ENCODE peak calls at places on chromosomes 13 and 19, in four cellular contexts. B is A549, Y is uterus, E is aorta. Z is an unnamed sample.

GRCh38 chr19:17680235-17680722 is 7.9 kb downstream of the UNC13A start:
- DNase-seq in B (peak), Y (peak), E (peak), Z (peak)

GRCh38 chr19:18603255-18603957 is 3.2 kb downstream of the CRLF1 start:
- DNase-seq in B (peak), Y (no peak), E (no peak), Z (no peak)

GRCh38 chr13:79295906-79296564 is 110.0 kb downstream of the RBM26 start:
- DNase-seq in B (peak), Y (no peak), E (no peak), Z (no peak)

GRCh38 chr19:7928741-7929701 is 3.1 kb upstream of the CTXN1 start:
- DNase-seq in B (peak), Y (peak), E (peak), Z (no peak)

GRCh38 chr13:37102896-37103295 is 2.6 kb downstream of the CSNK1A1L start:
- DNase-seq in B (no peak), Y (no peak), E (no peak), Z (no peak)

GRCh38 chr19:19627442-19627715 is 641 bp downstream of the LPAR2 start:
- DNase-seq in B (no peak), Y (no peak), E (no peak), Z (no peak)

GRCh38 chr13:46267166-46267565 is 55.4 kb downstream of the LRRC63 start:
- DNase-seq in B (no peak), Y (no peak), E (no peak), Z (no peak)

GRCh38 chr13:48891586-48891985 is 84.1 kb upstream of the FNDC3A start:
- DNase-seq in B (peak), Y (no peak), E (no peak), Z (no peak)

GRCh38 chr13:109938255-109938936 is 152.0 kb upstream of the IRS2 start:
- DNase-seq in B (no peak), Y (no peak), E (no peak), Z (no peak)

GRCh38 chr13:22428188-22428828 is 752.5 kb upstream of the SGCG start:
- DNase-seq in B (no peak), Y (no peak), E (no peak), Z (no peak)

GRCh38 chr13:22427783-22428182 is 753.0 kb upstream of the SGCG start:
- DNase-seq in B (no peak), Y (no peak), E (no peak), Z (no peak)

GRCh38 chr13:22422712-22423111 is 751.8 kb downstream of the FGF9 start:
- DNase-seq in B (no peak), Y (no peak), E (no peak), Z (no peak)

GRCh38 chr13:22423261-22423660 is 752.4 kb downstream of the FGF9 start:
- DNase-seq in B (no peak), Y (no peak), E (no peak), Z (no peak)

GRCh38 chr13:22427041-22427440 is 753.7 kb upstream of the SGCG start:
- DNase-seq in B (no peak), Y (no peak), E (no peak), Z (no peak)
- H3K27ac ChIP-seq in B (no peak), Y (peak), E (no peak), Z (no peak)

GRCh38 chr19:42424345-42424707 is 2.9 kb downstream of the LIPE start:
- DNase-seq in B (no peak), Y (no peak), E (no peak), Z (no peak)
- H3K27ac ChIP-seq in B (no peak), Y (no peak), E (no peak), Z (peak)

GRCh38 chr13:103288114-103288513 is 221.9 kb upstream of the SLC10A2 start:
- DNase-seq in B (no peak), Y (no peak), E (no peak), Z (no peak)
- H3K27ac ChIP-seq in B (no peak), Y (no peak), E (no peak), Z (no peak)

GRCh38 chr13:97275775-97276501 is 53.8 kb downstream of the MBNL2 start:
- DNase-seq in B (no peak), Y (no peak), E (no peak), Z (no peak)

GRCh38 chr13:97276862-97277269 is 54.7 kb downstream of the MBNL2 start:
- DNase-seq in B (no peak), Y (no peak), E (no peak), Z (no peak)

GRCh38 chr13:97273341-97273831 is 51.3 kb downstream of the MBNL2 start:
- DNase-seq in B (no peak), Y (no peak), E (no peak), Z (no peak)

GRCh38 chr13:97275265-97275664 is 53.1 kb downstream of the MBNL2 start:
- DNase-seq in B (peak), Y (no peak), E (no peak), Z (no peak)

DNA sequence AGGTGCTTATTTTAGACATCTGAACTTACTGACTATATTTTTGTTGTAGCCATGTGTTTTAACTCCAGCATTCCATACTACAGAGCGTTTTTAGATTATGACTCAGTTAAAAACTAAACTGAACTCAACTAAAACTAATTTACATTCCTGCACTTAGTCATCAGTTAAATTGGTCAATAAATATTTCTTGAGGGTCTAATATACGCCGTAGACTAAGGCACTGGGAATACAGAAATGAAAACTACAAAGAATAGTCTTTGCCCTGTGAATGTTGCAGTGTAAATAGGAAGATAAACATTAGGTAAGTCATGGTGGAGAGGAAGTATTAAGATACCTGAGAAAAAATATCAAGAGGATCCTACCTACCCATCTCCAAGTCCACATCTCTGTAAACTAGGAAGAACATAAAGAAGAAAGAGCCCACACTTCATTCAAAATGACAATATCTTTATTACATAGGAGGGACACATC is 52.7 kb downstream of the MBNL2 start:
- DNase-seq in B (peak), Y (no peak), E (no peak), Z (no peak)
- H3K27ac ChIP-seq in B (peak), Y (peak), E (no peak), Z (no peak)

GRCh38 chr19:1260749-1261511 is 8.2 kb upstream of the CIRBP start:
- DNase-seq in B (peak), Y (peak), E (peak), Z (peak)
- H3K27ac ChIP-seq in B (peak), Y (peak), E (peak), Z (peak)

GRCh38 chr19:13051581-13052165 is 51.0 kb downstream of the LYL1 start:
- DNase-seq in B (peak), Y (peak), E (peak), Z (no peak)

GRCh38 chr19:13054605-13055212 is 47.9 kb downstream of the LYL1 start:
- DNase-seq in B (no peak), Y (no peak), E (no peak), Z (no peak)

GRCh38 chr19:13053238-13053637 is 49.4 kb downstream of the LYL1 start:
- DNase-seq in B (no peak), Y (no peak), E (no peak), Z (no peak)

GRCh38 chr19:13053761-13054604 is 48.7 kb downstream of the LYL1 start:
- DNase-seq in B (peak), Y (peak), E (peak), Z (peak)

DNA sequence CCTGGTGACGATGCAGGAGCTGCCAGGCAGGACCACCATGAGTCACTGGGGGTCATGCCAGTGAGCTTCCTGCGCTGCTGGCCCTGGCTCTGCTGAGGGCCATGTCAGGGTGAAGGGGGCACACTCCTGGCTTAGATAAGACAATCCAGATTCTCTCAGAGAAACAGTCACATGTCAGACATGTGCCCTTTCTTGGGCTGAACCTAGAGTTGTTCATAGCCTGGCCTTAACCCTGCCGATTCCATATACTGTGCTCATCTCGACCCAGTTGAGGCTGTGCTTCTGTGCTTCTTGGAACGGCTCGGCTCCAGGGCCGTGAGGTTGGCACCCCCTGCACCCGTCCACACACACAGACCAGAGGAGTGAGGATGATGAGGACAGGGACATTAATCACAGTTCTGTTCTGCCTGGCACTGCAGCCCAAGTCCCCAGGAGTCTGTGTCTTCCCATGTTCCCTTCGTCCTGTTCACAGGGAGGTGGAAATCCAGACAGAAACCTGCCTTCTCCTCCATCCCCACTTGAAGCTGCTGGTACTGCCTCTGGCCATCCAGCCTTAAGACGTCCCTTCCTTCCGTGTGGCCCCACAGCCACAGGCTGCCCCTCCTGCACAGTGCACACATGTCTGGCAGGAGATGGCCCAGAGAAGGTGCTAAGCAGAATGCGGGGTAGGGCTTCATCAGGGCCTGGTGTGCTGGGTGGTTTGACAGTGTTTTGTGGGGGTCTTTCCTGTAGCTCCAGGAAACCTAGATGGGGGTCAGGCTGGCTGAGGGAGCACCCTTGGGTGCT is 50.0 kb downstream of the LYL1 start:
- DNase-seq in B (no peak), Y (no peak), E (no peak), Z (no peak)
- H3K27ac ChIP-seq in B (peak), Y (peak), E (peak), Z (peak)

DNA sequence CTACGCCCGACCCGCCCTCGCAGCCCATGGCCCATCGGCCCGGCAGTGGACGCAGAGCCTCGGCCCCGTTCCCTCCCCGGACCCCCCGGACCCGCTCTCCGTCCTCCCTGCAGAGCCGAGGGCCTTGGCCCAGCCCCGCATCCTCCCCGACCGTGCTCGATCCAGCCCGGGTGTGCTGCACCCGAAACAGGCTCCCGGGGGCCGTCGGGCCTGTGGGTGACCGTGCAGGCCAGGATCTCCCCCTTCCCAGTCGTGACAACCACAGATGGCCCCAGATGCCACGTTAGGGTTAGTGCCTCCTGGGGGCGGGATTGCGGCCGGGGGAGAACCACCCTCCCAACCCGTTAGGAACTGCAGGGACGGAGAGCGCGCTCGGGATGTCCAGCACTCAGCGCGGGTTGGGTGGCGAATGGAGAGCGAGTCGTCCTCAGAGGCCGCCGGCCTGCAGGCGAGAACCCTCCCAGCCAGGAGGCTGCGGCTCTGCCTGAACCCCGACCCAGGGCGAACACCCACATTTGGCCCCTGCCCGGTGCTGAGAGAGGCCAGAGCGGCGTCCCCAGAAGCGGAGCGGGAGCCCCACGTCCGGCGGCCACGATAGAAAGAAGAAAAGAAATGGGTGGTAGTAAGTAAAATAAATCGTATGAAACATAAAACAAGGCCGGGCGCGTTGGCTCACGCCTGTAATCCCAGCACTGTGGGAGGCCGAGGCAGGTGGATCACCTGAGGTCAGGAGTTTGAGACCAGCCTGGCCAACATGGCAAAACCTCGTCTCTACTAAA is 6.7 kb upstream of the MADCAM1 start:
- DNase-seq in B (no peak), Y (peak), E (peak), Z (peak)
- H3K27ac ChIP-seq in B (peak), Y (peak), E (peak), Z (peak)

Z was measured in substantia nigra.